ENCODE peak calls at places on chromosomes 3 and 15, in five cellular contexts. One of them, this sample, is unnamed.

GRCh38 chr3:165839296-165840076 is 2.3 kb upstream of the BCHE start:
- DNase-seq in neuronal stem cell: no peak
- DNase-seq in IMR-90: no peak
- DNase-seq in H1: no peak
- DNase-seq in H9: no peak
- DNase-seq in this sample: peak

GRCh38 chr3:193701896-193702644 is 109.1 kb downstream of the OPA1 start:
- DNase-seq in neuronal stem cell: peak
- DNase-seq in IMR-90: peak
- DNase-seq in H1: no peak
- DNase-seq in H9: no peak
- DNase-seq in this sample: no peak

GRCh38 chr3:125651246-125651645 is 55.9 kb upstream of the OSBPL11 start:
- DNase-seq in neuronal stem cell: no peak
- DNase-seq in IMR-90: peak
- DNase-seq in H1: no peak
- DNase-seq in H9: no peak
- DNase-seq in this sample: peak

GRCh38 chr15:40937762-40938529 is 8.8 kb downstream of the DLL4 start:
- DNase-seq in neuronal stem cell: no peak
- DNase-seq in IMR-90: no peak
- DNase-seq in H1: no peak
- DNase-seq in H9: peak
- DNase-seq in this sample: no peak

GRCh38 chr3:122397136-122397645 is 13.2 kb downstream of the FAM162A start:
- DNase-seq in neuronal stem cell: no peak
- DNase-seq in IMR-90: peak
- DNase-seq in H1: no peak
- DNase-seq in H9: no peak
- DNase-seq in this sample: peak

GRCh38 chr3:106381265-106381942 is 512.6 kb upstream of the CBLB start:
- DNase-seq in neuronal stem cell: no peak
- DNase-seq in IMR-90: no peak
- DNase-seq in H1: no peak
- DNase-seq in H9: no peak
- DNase-seq in this sample: no peak

GRCh38 chr3:186481526-186481925 is 62.7 kb downstream of the CRYGS start:
- DNase-seq in neuronal stem cell: no peak
- DNase-seq in IMR-90: no peak
- DNase-seq in H1: no peak
- DNase-seq in H9: no peak
- DNase-seq in this sample: no peak

GRCh38 chr15:40859206-40859851 is 14.7 kb downstream of the RHOV start:
- DNase-seq in neuronal stem cell: peak
- DNase-seq in IMR-90: peak
- DNase-seq in H1: peak
- DNase-seq in H9: peak
- DNase-seq in this sample: peak

GRCh38 chr3:60555704-60556340 is 695.4 kb downstream of the FHIT start:
- DNase-seq in neuronal stem cell: peak
- DNase-seq in IMR-90: peak
- DNase-seq in H1: peak
- DNase-seq in H9: peak
- DNase-seq in this sample: peak

GRCh38 chr3:129599607-129600006 is 6.9 kb downstream of the PLXND1 start:
- DNase-seq in neuronal stem cell: no peak
- DNase-seq in IMR-90: peak
- DNase-seq in H1: peak
- DNase-seq in H9: peak
- DNase-seq in this sample: peak

GRCh38 chr15:71810256-71811035 is at the start of gene NR2E3:
- DNase-seq in neuronal stem cell: no peak
- DNase-seq in IMR-90: no peak
- DNase-seq in H1: no peak
- DNase-seq in H9: no peak
- DNase-seq in this sample: no peak

GRCh38 chr15:43239732-43240491 is 19.1 kb upstream of the EPB42 start:
- DNase-seq in neuronal stem cell: no peak
- DNase-seq in IMR-90: no peak
- DNase-seq in H1: no peak
- DNase-seq in H9: no peak
- DNase-seq in this sample: no peak

GRCh38 chr3:172607305-172608121 is 84.3 kb upstream of the TNFSF10 start:
- DNase-seq in neuronal stem cell: no peak
- DNase-seq in IMR-90: peak
- DNase-seq in H1: peak
- DNase-seq in H9: peak
- DNase-seq in this sample: peak

GRCh38 chr3:52714335-52715302 is 8.7 kb downstream of the SPCS1 start:
- DNase-seq in neuronal stem cell: peak
- DNase-seq in IMR-90: no peak
- DNase-seq in H1: peak
- DNase-seq in H9: peak
- DNase-seq in this sample: no peak

GRCh38 chr15:33581032-33581431 is 270.3 kb downstream of the RYR3 start:
- DNase-seq in neuronal stem cell: no peak
- DNase-seq in IMR-90: peak
- DNase-seq in H1: no peak
- DNase-seq in H9: no peak
- DNase-seq in this sample: no peak

DNA sequence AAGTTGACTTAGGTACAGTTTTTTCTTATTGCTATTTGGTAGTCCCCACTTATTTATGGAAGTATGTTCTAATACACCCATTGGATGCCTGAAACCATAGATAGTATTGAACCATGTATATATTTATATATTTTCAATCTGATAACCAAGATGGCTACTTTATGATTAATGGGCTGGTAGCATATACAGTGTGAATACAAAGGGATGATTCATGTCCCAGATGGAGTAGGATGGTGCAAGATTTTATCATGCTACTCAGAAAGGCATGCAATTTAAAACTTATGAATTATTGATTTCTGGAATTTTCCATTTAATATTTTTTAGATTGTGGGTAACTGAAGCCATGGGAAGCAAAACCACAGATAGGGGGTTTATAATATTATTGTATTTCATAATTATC is 35.1 kb downstream of the AP4E1 start:
- DNase-seq in neuronal stem cell: no peak
- DNase-seq in IMR-90: peak
- DNase-seq in H1: no peak
- DNase-seq in H9: no peak
- DNase-seq in this sample: no peak
- H2BK120ac ChIP-seq in neuronal stem cell: no peak
- H2BK120ac ChIP-seq in IMR-90: no peak
- H2BK120ac ChIP-seq in H1: no peak
- H2BK120ac ChIP-seq in H9: no peak
- H2BK120ac ChIP-seq in this sample: no peak

GRCh38 chr15:31136612-31137328 is 35.2 kb upstream of the TRPM1 start:
- DNase-seq in neuronal stem cell: no peak
- DNase-seq in IMR-90: no peak
- DNase-seq in H1: no peak
- DNase-seq in H9: no peak
- DNase-seq in this sample: no peak

GRCh38 chr15:31145271-31145911 is 43.9 kb upstream of the TRPM1 start:
- DNase-seq in neuronal stem cell: no peak
- DNase-seq in IMR-90: peak
- DNase-seq in H1: no peak
- DNase-seq in H9: no peak
- DNase-seq in this sample: no peak

GRCh38 chr15:31136016-31136415 is 34.5 kb upstream of the TRPM1 start:
- DNase-seq in neuronal stem cell: no peak
- DNase-seq in IMR-90: no peak
- DNase-seq in H1: no peak
- DNase-seq in H9: peak
- DNase-seq in this sample: no peak

GRCh38 chr15:31147456-31147855 is 45.9 kb upstream of the TRPM1 start:
- DNase-seq in neuronal stem cell: no peak
- DNase-seq in IMR-90: no peak
- DNase-seq in H1: no peak
- DNase-seq in H9: no peak
- DNase-seq in this sample: no peak

GRCh38 chr15:31141792-31142191 is 40.3 kb upstream of the TRPM1 start:
- DNase-seq in neuronal stem cell: no peak
- DNase-seq in IMR-90: no peak
- DNase-seq in H1: no peak
- DNase-seq in H9: no peak
- DNase-seq in this sample: no peak
- H2BK15ac ChIP-seq in neuronal stem cell: no peak
- H2BK15ac ChIP-seq in IMR-90: no peak
- H2BK15ac ChIP-seq in H1: no peak
- H2BK15ac ChIP-seq in H9: no peak
- H2BK15ac ChIP-seq in this sample: no peak

GRCh38 chr15:88638626-88639372 is at the start of gene ISG20:
- DNase-seq in neuronal stem cell: peak
- DNase-seq in IMR-90: peak
- DNase-seq in H1: peak
- DNase-seq in H9: peak
- DNase-seq in this sample: peak
- H4K91ac ChIP-seq in neuronal stem cell: no peak
- H4K91ac ChIP-seq in IMR-90: peak
- H4K91ac ChIP-seq in H1: peak
- H4K91ac ChIP-seq in H9: peak
- H4K91ac ChIP-seq in this sample: peak

DNA sequence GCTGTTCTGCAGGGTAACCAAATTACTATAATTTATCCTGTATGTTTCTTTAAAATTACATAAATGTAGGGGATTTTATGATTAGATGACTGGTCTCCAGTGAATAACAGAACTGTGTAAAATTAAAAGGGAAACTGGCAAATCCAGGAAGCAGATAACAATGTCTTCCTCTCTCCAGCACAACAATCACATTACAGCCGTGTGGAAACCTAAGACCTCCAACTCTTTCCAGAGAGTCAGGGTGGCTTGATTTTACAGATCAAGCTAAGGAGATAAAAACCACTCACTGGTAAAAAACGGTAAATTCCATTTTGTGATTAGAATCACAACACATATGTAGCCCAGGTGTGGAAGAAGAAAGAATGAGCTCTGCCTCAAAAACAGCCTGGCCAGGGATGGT is 29.2 kb downstream of the IL17RD start:
- DNase-seq in neuronal stem cell: no peak
- DNase-seq in IMR-90: no peak
- DNase-seq in H1: no peak
- DNase-seq in H9: no peak
- DNase-seq in this sample: no peak
- H2BK120ac ChIP-seq in neuronal stem cell: no peak
- H2BK120ac ChIP-seq in IMR-90: no peak
- H2BK120ac ChIP-seq in H1: no peak
- H2BK120ac ChIP-seq in H9: no peak
- H2BK120ac ChIP-seq in this sample: no peak

DNA sequence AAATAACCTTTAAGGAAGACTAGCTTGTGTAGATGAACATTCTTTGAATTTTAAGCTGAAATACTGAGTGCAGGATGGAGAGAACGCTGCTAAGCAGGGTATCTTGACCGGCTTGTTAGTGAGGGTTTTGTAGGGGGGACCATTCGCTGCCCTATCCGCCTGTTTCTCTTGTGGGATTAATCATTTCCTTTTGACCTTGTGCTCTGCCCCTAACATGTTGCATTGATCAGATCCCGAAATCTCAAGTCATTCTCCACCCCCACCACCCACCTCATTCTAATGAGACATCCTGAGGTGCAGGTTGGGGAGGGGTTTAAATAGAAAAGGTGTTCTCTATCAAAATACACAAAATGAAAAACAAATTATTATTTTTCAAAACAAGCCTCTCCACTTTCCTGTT is 32.8 kb downstream of the TRIM71 start:
- DNase-seq in neuronal stem cell: no peak
- DNase-seq in IMR-90: no peak
- DNase-seq in H1: no peak
- DNase-seq in H9: no peak
- DNase-seq in this sample: no peak
- H2BK15ac ChIP-seq in neuronal stem cell: no peak
- H2BK15ac ChIP-seq in IMR-90: no peak
- H2BK15ac ChIP-seq in H1: no peak
- H2BK15ac ChIP-seq in H9: no peak
- H2BK15ac ChIP-seq in this sample: no peak

GRCh38 chr15:70271422-70272088 is 173.8 kb upstream of the TLE3 start:
- DNase-seq in neuronal stem cell: peak
- DNase-seq in IMR-90: peak
- DNase-seq in H1: peak
- DNase-seq in H9: no peak
- DNase-seq in this sample: peak
- H4K91ac ChIP-seq in neuronal stem cell: no peak
- H4K91ac ChIP-seq in IMR-90: no peak
- H4K91ac ChIP-seq in H1: no peak
- H4K91ac ChIP-seq in H9: no peak
- H4K91ac ChIP-seq in this sample: no peak

DNA sequence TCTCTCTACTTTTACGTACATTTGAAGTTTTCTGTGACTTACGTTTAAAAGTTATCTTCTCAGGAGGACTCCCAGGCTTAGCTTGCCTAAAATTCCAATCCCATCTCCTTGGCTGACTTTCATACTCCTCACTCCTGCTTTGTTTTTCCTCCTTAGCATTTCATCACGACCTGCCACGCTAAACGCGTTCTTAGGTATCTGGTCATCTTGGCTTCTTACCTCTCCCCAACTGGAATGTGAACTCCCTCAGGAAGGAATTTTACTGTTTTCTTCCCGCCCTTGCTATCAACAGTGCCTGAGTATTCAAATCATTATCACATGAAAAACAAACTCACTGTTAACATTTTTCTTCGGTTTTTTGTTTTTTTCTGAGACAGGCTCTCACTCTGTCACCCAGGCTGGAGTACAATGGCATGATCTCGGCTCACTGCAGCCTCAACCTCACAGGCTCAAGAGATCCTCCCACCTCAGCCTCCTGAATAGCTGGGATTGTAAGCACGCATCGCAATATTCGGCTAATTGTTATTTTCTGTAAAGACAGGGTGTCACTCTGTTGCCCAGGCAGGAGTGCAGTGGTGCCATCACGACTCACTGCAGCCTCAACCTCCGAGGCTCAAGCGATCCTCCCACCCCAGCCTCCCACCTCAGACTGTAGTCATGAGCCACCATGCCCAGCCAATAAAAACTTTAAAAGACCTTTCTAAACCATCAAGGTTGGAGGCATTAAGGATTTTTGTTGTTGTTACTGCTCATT is 57.2 kb upstream of the TFRC start:
- DNase-seq in neuronal stem cell: no peak
- DNase-seq in IMR-90: peak
- DNase-seq in H1: no peak
- DNase-seq in H9: peak
- DNase-seq in this sample: no peak
- H2BK120ac ChIP-seq in neuronal stem cell: no peak
- H2BK120ac ChIP-seq in IMR-90: peak
- H2BK120ac ChIP-seq in H1: no peak
- H2BK120ac ChIP-seq in H9: no peak
- H2BK120ac ChIP-seq in this sample: no peak